ENCODE peak calls at places on chromosomes 13 and 19, in seven cellular contexts. One of them, this sample, is unnamed.

GRCh38 chr13:33446821-33447481 is 161.4 kb upstream of the STARD13 start:
- DNase-seq in fibroblast of lung: no peak
- DNase-seq in mesenchymal stem cell: no peak
- DNase-seq in left lung: peak; percentile 44
- DNase-seq in thoracic aorta: no peak
- DNase-seq in prostate gland: peak; percentile 68
- DNase-seq in suprapubic skin: no peak
- DNase-seq in this sample: peak; percentile 65

GRCh38 chr19:11279505-11280236 is 16.3 kb upstream of the TSPAN16 start:
- DNase-seq in fibroblast of lung: peak; percentile 36
- DNase-seq in mesenchymal stem cell: no peak
- DNase-seq in left lung: no peak
- DNase-seq in thoracic aorta: no peak
- DNase-seq in prostate gland: no peak
- DNase-seq in suprapubic skin: no peak
- DNase-seq in this sample: no peak

GRCh38 chr13:67134322-67135129 is 95.6 kb downstream of the PCDH9 start:
- DNase-seq in fibroblast of lung: peak; percentile 18
- DNase-seq in mesenchymal stem cell: peak; percentile 37
- DNase-seq in left lung: no peak
- DNase-seq in thoracic aorta: no peak
- DNase-seq in prostate gland: no peak
- DNase-seq in suprapubic skin: no peak
- DNase-seq in this sample: no peak

GRCh38 chr13:31965361-31966066 is 66.1 kb upstream of the FRY start:
- DNase-seq in fibroblast of lung: peak; percentile 68
- DNase-seq in mesenchymal stem cell: peak; percentile 91
- DNase-seq in left lung: no peak
- DNase-seq in thoracic aorta: no peak
- DNase-seq in prostate gland: no peak
- DNase-seq in suprapubic skin: no peak
- DNase-seq in this sample: no peak

GRCh38 chr13:61608138-61608537 is 192.5 kb upstream of the PCDH20 start:
- DNase-seq in fibroblast of lung: no peak
- DNase-seq in mesenchymal stem cell: no peak
- DNase-seq in left lung: no peak
- DNase-seq in thoracic aorta: no peak
- DNase-seq in prostate gland: no peak
- DNase-seq in suprapubic skin: no peak
- DNase-seq in this sample: no peak

GRCh38 chr13:36839281-36839680 is 20.3 kb downstream of the RFXAP start:
- DNase-seq in fibroblast of lung: no peak
- DNase-seq in mesenchymal stem cell: no peak
- DNase-seq in left lung: no peak
- DNase-seq in thoracic aorta: no peak
- DNase-seq in prostate gland: no peak
- DNase-seq in suprapubic skin: no peak
- DNase-seq in this sample: no peak

GRCh38 chr19:38033658-38034150 is 126.7 kb downstream of the SIPA1L3 start:
- DNase-seq in fibroblast of lung: peak; percentile 82
- DNase-seq in mesenchymal stem cell: no peak
- DNase-seq in left lung: no peak
- DNase-seq in thoracic aorta: no peak
- DNase-seq in prostate gland: no peak
- DNase-seq in suprapubic skin: no peak
- DNase-seq in this sample: no peak

GRCh38 chr13:113616281-113616906 is 31.8 kb downstream of the TFDP1 start:
- DNase-seq in fibroblast of lung: no peak
- DNase-seq in mesenchymal stem cell: peak; percentile 87
- DNase-seq in left lung: peak; percentile 56
- DNase-seq in thoracic aorta: no peak
- DNase-seq in prostate gland: no peak
- DNase-seq in suprapubic skin: no peak
- DNase-seq in this sample: no peak

GRCh38 chr13:33554919-33555791 is 262.8 kb upstream of the RFC3 start:
- DNase-seq in fibroblast of lung: no peak
- DNase-seq in mesenchymal stem cell: peak; percentile 38
- DNase-seq in left lung: no peak
- DNase-seq in thoracic aorta: no peak
- DNase-seq in prostate gland: no peak
- DNase-seq in suprapubic skin: no peak
- DNase-seq in this sample: no peak

GRCh38 chr13:33224686-33225085 is 60.9 kb downstream of the STARD13 start:
- DNase-seq in fibroblast of lung: peak; percentile 83
- DNase-seq in mesenchymal stem cell: no peak
- DNase-seq in left lung: no peak
- DNase-seq in thoracic aorta: no peak
- DNase-seq in prostate gland: no peak
- DNase-seq in suprapubic skin: no peak
- DNase-seq in this sample: no peak

GRCh38 chr13:47039106-47039505 is 142.3 kb upstream of the HTR2A start:
- DNase-seq in fibroblast of lung: peak; percentile 92
- DNase-seq in mesenchymal stem cell: peak; percentile 72
- DNase-seq in left lung: no peak
- DNase-seq in thoracic aorta: no peak
- DNase-seq in prostate gland: no peak
- DNase-seq in suprapubic skin: no peak
- DNase-seq in this sample: peak; percentile 26

GRCh38 chr13:95608640-95609280 is 35.7 kb downstream of the DZIP1 start:
- DNase-seq in fibroblast of lung: peak; percentile 15
- DNase-seq in mesenchymal stem cell: peak; percentile 23
- DNase-seq in left lung: no peak
- DNase-seq in thoracic aorta: no peak
- DNase-seq in prostate gland: no peak
- DNase-seq in suprapubic skin: no peak
- DNase-seq in this sample: no peak

GRCh38 chr19:14103310-14103709 is 12.8 kb upstream of the SAMD1 start:
- DNase-seq in fibroblast of lung: no peak
- DNase-seq in mesenchymal stem cell: no peak
- DNase-seq in left lung: no peak
- DNase-seq in thoracic aorta: no peak
- DNase-seq in prostate gland: no peak
- DNase-seq in suprapubic skin: no peak
- DNase-seq in this sample: no peak

GRCh38 chr13:49046002-49046401 is 70.3 kb downstream of the FNDC3A start:
- DNase-seq in fibroblast of lung: peak; percentile 59
- DNase-seq in mesenchymal stem cell: no peak
- DNase-seq in left lung: no peak
- DNase-seq in thoracic aorta: no peak
- DNase-seq in prostate gland: no peak
- DNase-seq in suprapubic skin: no peak
- DNase-seq in this sample: no peak

GRCh38 chr19:30649934-30650614 is 277.9 kb downstream of the ZNF536 start:
- DNase-seq in fibroblast of lung: peak; percentile 31
- DNase-seq in mesenchymal stem cell: peak; percentile 41
- DNase-seq in left lung: no peak
- DNase-seq in thoracic aorta: no peak
- DNase-seq in prostate gland: no peak
- DNase-seq in suprapubic skin: no peak
- DNase-seq in this sample: no peak

GRCh38 chr19:49844138-49844740 is 6.7 kb upstream of the PTOV1 start:
- DNase-seq in fibroblast of lung: no peak
- DNase-seq in mesenchymal stem cell: no peak
- DNase-seq in left lung: no peak
- DNase-seq in thoracic aorta: no peak
- DNase-seq in prostate gland: no peak
- DNase-seq in suprapubic skin: no peak
- DNase-seq in this sample: no peak

GRCh38 chr19:38693380-38694223 is 46.2 kb downstream of the ACTN4 start:
- DNase-seq in fibroblast of lung: peak; percentile 93
- DNase-seq in mesenchymal stem cell: peak; percentile 84
- DNase-seq in left lung: no peak
- DNase-seq in thoracic aorta: no peak
- DNase-seq in prostate gland: no peak
- DNase-seq in suprapubic skin: no peak
- DNase-seq in this sample: peak; percentile 72

GRCh38 chr13:38166121-38166520 is 183.5 kb upstream of the UFM1 start:
- DNase-seq in fibroblast of lung: peak; percentile 50
- DNase-seq in mesenchymal stem cell: peak; percentile 50
- DNase-seq in left lung: no peak
- DNase-seq in thoracic aorta: no peak
- DNase-seq in prostate gland: no peak
- DNase-seq in suprapubic skin: no peak
- DNase-seq in this sample: no peak

GRCh38 chr19:41327076-41327475 is 17.1 kb downstream of the CCDC97 start:
- DNase-seq in fibroblast of lung: peak; percentile 22
- DNase-seq in mesenchymal stem cell: peak; percentile 41
- DNase-seq in left lung: no peak
- DNase-seq in thoracic aorta: no peak
- DNase-seq in prostate gland: no peak
- DNase-seq in suprapubic skin: no peak
- DNase-seq in this sample: no peak

GRCh38 chr19:12237143-12237839 is 57.4 kb downstream of the ZNF44 start:
- DNase-seq in fibroblast of lung: no peak
- DNase-seq in mesenchymal stem cell: no peak
- DNase-seq in left lung: no peak
- DNase-seq in thoracic aorta: no peak
- DNase-seq in prostate gland: no peak
- DNase-seq in suprapubic skin: no peak
- DNase-seq in this sample: no peak

DNA sequence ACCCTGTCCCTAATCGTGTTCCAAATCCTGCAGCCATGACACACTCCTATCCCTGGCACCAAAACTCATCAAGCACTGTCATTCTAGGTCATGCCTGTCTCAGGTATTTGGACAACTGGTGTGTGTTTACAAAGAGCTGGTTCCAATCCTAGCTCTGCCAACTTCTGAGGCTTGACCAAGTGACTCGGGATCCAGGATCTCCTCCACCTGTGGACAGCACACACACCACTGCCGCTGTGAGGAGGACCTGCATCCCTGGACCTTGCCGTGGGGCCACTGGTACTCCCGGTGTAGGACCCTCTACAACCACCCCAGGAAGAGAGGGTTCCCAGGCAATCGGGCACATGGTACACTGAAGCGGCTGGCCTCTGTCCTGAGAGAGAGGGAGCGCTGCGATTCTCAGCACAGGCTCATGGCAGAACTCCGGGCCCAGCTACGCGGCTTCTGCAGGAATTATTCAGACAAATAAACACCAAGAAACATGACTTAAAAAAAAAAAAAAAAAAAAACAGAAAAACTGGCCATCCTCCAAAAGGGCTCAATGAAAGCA is 20.4 kb downstream of the MLLT1 start:
- DNase-seq in fibroblast of lung: no peak
- DNase-seq in mesenchymal stem cell: no peak
- DNase-seq in left lung: no peak
- DNase-seq in thoracic aorta: no peak
- DNase-seq in prostate gland: peak; percentile 52
- DNase-seq in suprapubic skin: no peak
- DNase-seq in this sample: no peak
- H3K27ac ChIP-seq in fibroblast of lung: peak overlapping the region; percentile 36
- H3K27ac ChIP-seq in mesenchymal stem cell: no peak overlapping the region
- H3K27ac ChIP-seq in left lung: no peak overlapping the region
- H3K27ac ChIP-seq in thoracic aorta: peak overlapping the region; percentile 15
- H3K27ac ChIP-seq in prostate gland: peak overlapping the region; percentile 63
- H3K27ac ChIP-seq in suprapubic skin: no peak overlapping the region
- H3K27ac ChIP-seq in this sample: no peak overlapping the region

GRCh38 chr19:15122331-15123030 is 15.3 kb downstream of the SYDE1 start:
- DNase-seq in fibroblast of lung: no peak
- DNase-seq in mesenchymal stem cell: no peak
- DNase-seq in left lung: no peak
- DNase-seq in thoracic aorta: no peak
- DNase-seq in prostate gland: no peak
- DNase-seq in suprapubic skin: no peak
- DNase-seq in this sample: no peak

GRCh38 chr19:15125232-15126067 is 18.2 kb downstream of the SYDE1 start:
- DNase-seq in fibroblast of lung: peak; percentile 96
- DNase-seq in mesenchymal stem cell: peak; percentile 98
- DNase-seq in left lung: peak; percentile 98
- DNase-seq in thoracic aorta: peak; percentile 92
- DNase-seq in prostate gland: peak; percentile 95
- DNase-seq in suprapubic skin: peak; percentile 99
- DNase-seq in this sample: peak; percentile 69

GRCh38 chr19:15123031-15123890 is 16.1 kb downstream of the SYDE1 start:
- DNase-seq in fibroblast of lung: no peak
- DNase-seq in mesenchymal stem cell: no peak
- DNase-seq in left lung: no peak
- DNase-seq in thoracic aorta: no peak
- DNase-seq in prostate gland: no peak
- DNase-seq in suprapubic skin: no peak
- DNase-seq in this sample: no peak

GRCh38 chr19:15124572-15125231 is 17.5 kb downstream of the SYDE1 start:
- DNase-seq in fibroblast of lung: no peak
- DNase-seq in mesenchymal stem cell: peak; percentile 42
- DNase-seq in left lung: no peak
- DNase-seq in thoracic aorta: no peak
- DNase-seq in prostate gland: peak; percentile 15
- DNase-seq in suprapubic skin: no peak
- DNase-seq in this sample: no peak

GRCh38 chr19:15123900-15124299 is 16.7 kb downstream of the SYDE1 start:
- DNase-seq in fibroblast of lung: no peak
- DNase-seq in mesenchymal stem cell: no peak
- DNase-seq in left lung: no peak
- DNase-seq in thoracic aorta: no peak
- DNase-seq in prostate gland: peak; percentile 28
- DNase-seq in suprapubic skin: no peak
- DNase-seq in this sample: no peak
- H3K27ac ChIP-seq in fibroblast of lung: peak overlapping the region; percentile 25
- H3K27ac ChIP-seq in mesenchymal stem cell: no peak overlapping the region
- H3K27ac ChIP-seq in left lung: peak overlapping the region; percentile 83
- H3K27ac ChIP-seq in thoracic aorta: peak overlapping the region; percentile 76
- H3K27ac ChIP-seq in prostate gland: peak overlapping the region; percentile 84
- H3K27ac ChIP-seq in suprapubic skin: peak overlapping the region; percentile 93
- H3K27ac ChIP-seq in this sample: peak overlapping the region; percentile 68

GRCh38 chr19:7179917-7180306 is 110.4 kb downstream of the ZNF557 start:
- DNase-seq in fibroblast of lung: no peak
- DNase-seq in mesenchymal stem cell: no peak
- DNase-seq in left lung: no peak
- DNase-seq in thoracic aorta: no peak
- DNase-seq in prostate gland: no peak
- DNase-seq in suprapubic skin: no peak
- DNase-seq in this sample: no peak
- H3K27ac ChIP-seq in fibroblast of lung: no peak overlapping the region
- H3K27ac ChIP-seq in mesenchymal stem cell: no peak overlapping the region
- H3K27ac ChIP-seq in left lung: no peak overlapping the region
- H3K27ac ChIP-seq in thoracic aorta: no peak overlapping the region
- H3K27ac ChIP-seq in prostate gland: peak overlapping the region; percentile 55
- H3K27ac ChIP-seq in suprapubic skin: no peak overlapping the region
- H3K27ac ChIP-seq in this sample: no peak overlapping the region

DNA sequence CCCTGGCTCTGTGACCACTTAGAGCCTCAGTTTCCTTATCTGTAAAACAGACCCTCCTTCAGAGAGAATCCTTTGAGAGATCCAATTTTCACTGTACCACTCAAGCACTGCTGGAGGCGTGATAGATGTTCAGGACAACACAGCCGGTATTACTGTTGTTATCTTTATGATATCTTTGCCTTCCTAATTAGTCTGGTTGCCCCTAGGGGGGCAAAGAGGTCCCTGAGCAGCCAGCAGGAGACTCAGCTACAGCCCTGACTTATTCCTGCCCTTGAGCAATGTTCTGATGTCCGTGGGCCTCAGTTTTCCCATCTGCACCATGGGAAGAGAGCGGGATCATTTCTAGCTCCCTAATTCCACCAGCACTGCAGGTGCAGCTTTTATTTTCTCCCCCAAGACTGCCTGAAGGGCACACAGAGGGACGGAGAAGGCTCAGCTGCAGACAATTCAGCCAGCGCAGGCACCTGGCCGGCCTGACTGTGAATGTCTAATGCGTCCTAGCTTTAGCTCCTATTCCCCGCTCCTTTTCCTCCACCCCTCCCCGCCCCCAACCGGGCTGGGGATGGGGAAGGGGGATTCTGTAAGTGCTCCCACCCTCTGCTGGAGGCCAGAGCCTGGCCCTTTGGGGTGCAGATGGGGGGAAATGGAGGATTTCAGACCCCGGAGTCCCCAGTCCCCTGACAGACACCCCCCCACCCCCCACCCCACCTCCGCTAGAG is 16.3 kb downstream of the TLE5 start:
- DNase-seq in fibroblast of lung: no peak
- DNase-seq in mesenchymal stem cell: no peak
- DNase-seq in left lung: no peak
- DNase-seq in thoracic aorta: no peak
- DNase-seq in prostate gland: no peak
- DNase-seq in suprapubic skin: no peak
- DNase-seq in this sample: no peak
- H3K27ac ChIP-seq in fibroblast of lung: no peak overlapping the region
- H3K27ac ChIP-seq in mesenchymal stem cell: no peak overlapping the region
- H3K27ac ChIP-seq in left lung: no peak overlapping the region
- H3K27ac ChIP-seq in thoracic aorta: no peak overlapping the region
- H3K27ac ChIP-seq in prostate gland: peak overlapping the region; percentile 89
- H3K27ac ChIP-seq in suprapubic skin: peak overlapping the region; percentile 45
- H3K27ac ChIP-seq in this sample: no peak overlapping the region